ENCODE peak calls at places on chromosomes 3 and 15, in six cellular contexts. F is trophoblast cell, K is WTC11, J is choroid plexus epithelial cell, P is AML-193, S is iPS-NIHi11. L is an unnamed sample.
A peak's percentile ranks its signal among the peaks of the same experiment; 100 is the strongest.

GRCh38 chr3:62159693-62160092 is 213.7 kb downstream of the FEZF2 start:
- DNase-seq in F (no peak), K (no peak), J (peak; percentile 73), P (no peak), S (no peak), L (no peak)

GRCh38 chr3:122092460-122093165 is 37.5 kb downstream of the CD86 start:
- DNase-seq in F (peak; percentile 61), K (peak; percentile 28), J (peak; percentile 25), P (peak; percentile 43), S (peak; percentile 24), L (no peak)

GRCh38 chr15:55549305-55549704 is 38.8 kb downstream of the PYGO1 start:
- DNase-seq in F (no peak), K (no peak), J (no peak), P (no peak), S (no peak), L (no peak)

GRCh38 chr3:107431298-107432012 is 54.2 kb downstream of the CCDC54 start:
- DNase-seq in F (peak; percentile 72), K (peak; percentile 77), J (peak; percentile 45), P (no peak), S (peak; percentile 83), L (peak; percentile 36)

GRCh38 chr3:189655617-189656016 is 24.4 kb downstream of the TP63 start:
- DNase-seq in F (no peak), K (no peak), J (no peak), P (no peak), S (no peak), L (no peak)

GRCh38 chr3:154954750-154955149 is 125.4 kb upstream of the MME start:
- DNase-seq in F (peak; percentile 70), K (no peak), J (peak; percentile 90), P (peak; percentile 80), S (peak; percentile 46), L (peak; percentile 81)

GRCh38 chr15:39918688-39919385 is 1.2 kb downstream of the GPR176 start:
- DNase-seq in F (peak; percentile 80), K (no peak), J (peak; percentile 87), P (no peak), S (no peak), L (peak; percentile 89)

GRCh38 chr3:44111482-44111881 is 130.2 kb upstream of the TOPAZ1 start:
- DNase-seq in F (no peak), K (no peak), J (no peak), P (no peak), S (no peak), L (no peak)

GRCh38 chr3:108296239-108296638 is at the start of gene HHLA2:
- DNase-seq in F (no peak), K (no peak), J (no peak), P (no peak), S (no peak), L (peak; percentile 63)